ENCODE peak calls at places on chromosome 20, in five cellular contexts. Z, A, J, R and C are unnamed samples. For H3K9me3, the result is how much of the 10 kb centered on the place peaks cover.

GRCh38 chr20:60071965-60072364 is 113.7 kb downstream of the CDH26 start:
- DNase-seq in Z (peak), A (no peak), J (no peak), R (no peak), C (no peak)

GRCh38 chr20:64196831-64197418 is 32.7 kb downstream of the MYT1 start:
- DNase-seq in Z (no peak), A (no peak), J (no peak), R (no peak), C (no peak)

GRCh38 chr20:63471719-63472158 is 716 bp downstream of the KCNQ2 start:
- DNase-seq in Z (no peak), A (no peak), J (no peak), R (no peak), C (no peak)

GRCh38 chr20:32456869-32457421 is 98.8 kb downstream of the ASXL1 start:
- DNase-seq in Z (peak), A (peak), J (no peak), R (no peak), C (peak)

GRCh38 chr20:64223526-64224067 is 32.0 kb upstream of the PCMTD2 start:
- DNase-seq in Z (peak), A (no peak), J (peak), R (no peak), C (no peak)

GRCh38 chr20:33130553-33130952 is 37.4 kb upstream of the BPIFA2 start:
- DNase-seq in Z (no peak), A (no peak), J (no peak), R (no peak), C (no peak)

GRCh38 chr20:34842143-34842542 is 16.7 kb upstream of the NCOA6 start:
- DNase-seq in Z (no peak), A (no peak), J (no peak), R (no peak), C (no peak)

GRCh38 chr20:61861054-61861841 is 204.4 kb downstream of the TAF4 start:
- DNase-seq in Z (no peak), A (no peak), J (no peak), R (no peak), C (no peak)

GRCh38 chr20:11891827-11892521 is 25.7 kb upstream of the BTBD3 start:
- DNase-seq in Z (peak), A (peak), J (peak), R (peak), C (peak)

DNA sequence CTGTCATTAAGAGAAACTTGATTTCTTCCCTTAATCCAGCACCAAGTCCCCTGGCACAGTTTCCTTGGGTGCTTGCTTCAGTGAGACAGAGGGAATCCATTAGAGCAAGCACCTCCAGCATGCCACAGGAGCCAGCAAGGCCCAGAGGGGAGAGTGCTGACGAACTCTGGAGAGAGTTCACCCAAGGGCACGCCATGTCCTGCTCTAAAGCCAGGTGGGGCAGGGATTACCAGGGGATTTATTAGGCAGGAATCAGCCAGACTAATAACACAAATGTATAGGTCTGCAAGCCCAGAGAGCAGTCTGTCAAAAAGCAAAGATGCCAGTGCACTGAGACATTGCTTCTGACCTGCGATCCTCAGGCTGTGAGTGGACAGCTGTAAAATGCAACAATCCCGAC is 155.4 kb upstream of the SYNDIG1 start:
- DNase-seq in Z (no peak), A (no peak), J (no peak), R (no peak), C (no peak)
- TF ChIP-seq RCOR1 in Z (no peak), A (no peak), J (no peak), R (no peak), C (no peak)

DNA sequence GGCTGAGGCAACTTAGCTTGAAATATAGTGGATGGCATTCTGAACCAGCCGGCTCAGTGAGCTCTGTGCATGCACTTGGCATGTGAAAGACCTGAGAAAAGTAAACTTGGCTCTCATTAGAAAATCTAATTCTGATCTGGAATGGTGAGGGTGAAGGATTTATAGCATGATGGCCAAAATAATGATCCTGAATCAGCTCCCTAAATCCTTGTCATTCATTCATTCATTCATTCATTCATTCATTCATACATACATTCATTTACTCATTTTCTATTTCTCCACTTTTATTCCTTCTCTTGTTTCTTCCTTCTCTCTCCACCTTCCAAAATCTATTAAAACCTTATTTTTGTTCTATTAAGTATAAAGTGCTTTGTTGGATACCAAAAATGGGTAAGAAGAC is 681.1 kb downstream of the DHX35 start:
- DNase-seq in Z (no peak), A (no peak), J (no peak), R (no peak), C (no peak)
- H3K9me3 ChIP-seq in Z (under half), A (under half), J (under half), R (under half), C (under half)

GRCh38 chr20:17645010-17645409 is 37.0 kb downstream of the RRBP1 start:
- DNase-seq in Z (no peak), A (no peak), J (no peak), R (no peak), C (no peak)
- TF ChIP-seq RCOR1 in Z (no peak), A (no peak), J (no peak), R (no peak), C (no peak)

DNA sequence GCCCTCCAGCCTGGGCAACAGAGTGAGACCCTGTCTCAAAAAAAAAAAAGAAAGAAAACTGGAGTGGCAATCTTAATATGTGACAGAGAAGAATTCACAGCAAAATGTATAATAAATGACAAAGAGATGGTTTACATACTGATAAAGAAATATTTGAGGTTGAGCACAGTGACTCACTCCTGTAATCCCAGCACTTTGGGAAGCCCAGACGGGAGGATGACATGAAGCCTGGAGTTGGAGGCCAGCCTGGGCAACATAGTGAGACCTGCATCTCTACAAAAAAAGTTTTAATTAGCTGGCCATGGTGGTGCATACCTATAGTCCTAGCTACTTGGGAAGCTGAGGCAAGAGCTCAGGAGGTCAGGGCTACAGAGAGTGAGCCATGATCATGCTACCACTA is 12.4 kb upstream of the DEFB118 start:
- DNase-seq in Z (no peak), A (no peak), J (no peak), R (no peak), C (no peak)
- H3K9me3 ChIP-seq in Z (under half), A (under half), J (under half), R (under half), C (under half)

GRCh38 chr20:3037654-3038053 is 5.8 kb upstream of the GNRH2 start:
- DNase-seq in Z (no peak), A (no peak), J (no peak), R (no peak), C (no peak)

GRCh38 chr20:3038454-3038853 is 5.0 kb upstream of the GNRH2 start:
- DNase-seq in Z (no peak), A (no peak), J (peak), R (no peak), C (no peak)

GRCh38 chr20:3041818-3042504 is 1.5 kb upstream of the GNRH2 start:
- DNase-seq in Z (peak), A (no peak), J (no peak), R (no peak), C (no peak)

GRCh38 chr20:3039426-3039825 is 4.0 kb upstream of the GNRH2 start:
- DNase-seq in Z (no peak), A (no peak), J (no peak), R (no peak), C (no peak)

GRCh38 chr20:3040086-3040485 is 3.3 kb upstream of the GNRH2 start:
- DNase-seq in Z (no peak), A (no peak), J (no peak), R (no peak), C (no peak)
- TF ChIP-seq RCOR1 in Z (no peak), A (no peak), J (no peak), R (no peak), C (no peak)